ENCODE peak calls at places on chromosomes 16 and 17, in eight cellular contexts. One of them, this sample, is unnamed. For H3K4me1, the result is how much of the 10 kb centered on the place peaks cover.

GRCh38 chr17:48998557-48999440 is 1.6 kb downstream of the IGF2BP1 start:
- DNase-seq in stomach: no peak
- DNase-seq in HCT116: no peak
- DNase-seq in adrenal gland: no peak
- DNase-seq in IMR-90: peak
- DNase-seq in ovary: no peak
- DNase-seq in gastrocnemius medialis: no peak
- DNase-seq in body of pancreas: no peak
- DNase-seq in this sample: no peak

GRCh38 chr16:56606688-56607618 is 1.4 kb upstream of the MT2A start:
- DNase-seq in ovary: peak
- DNase-seq in gastrocnemius medialis: peak
- DNase-seq in adrenal gland: peak
- DNase-seq in body of pancreas: peak
- DNase-seq in HCT116: peak
- DNase-seq in stomach: peak
- DNase-seq in IMR-90: peak
- DNase-seq in this sample: peak

GRCh38 chr17:77594416-77595209 is 363.9 kb upstream of the TNRC6C start:
- DNase-seq in gastrocnemius medialis: no peak
- DNase-seq in stomach: no peak
- DNase-seq in ovary: no peak
- DNase-seq in body of pancreas: no peak
- DNase-seq in HCT116: no peak
- DNase-seq in IMR-90: no peak
- DNase-seq in adrenal gland: no peak
- DNase-seq in this sample: no peak

GRCh38 chr17:8072727-8073461 is 14.6 kb downstream of the ALOX12B start:
- DNase-seq in stomach: no peak
- DNase-seq in HCT116: no peak
- DNase-seq in adrenal gland: no peak
- DNase-seq in gastrocnemius medialis: no peak
- DNase-seq in ovary: no peak
- DNase-seq in body of pancreas: peak
- DNase-seq in IMR-90: no peak
- DNase-seq in this sample: no peak

GRCh38 chr17:5413682-5414081 is 5.8 kb downstream of the NUP88 start:
- DNase-seq in ovary: no peak
- DNase-seq in adrenal gland: no peak
- DNase-seq in IMR-90: peak
- DNase-seq in gastrocnemius medialis: no peak
- DNase-seq in HCT116: peak
- DNase-seq in stomach: no peak
- DNase-seq in body of pancreas: no peak
- DNase-seq in this sample: no peak

GRCh38 chr16:2048116-2048543 is 345 bp downstream of the TSC2 start:
- DNase-seq in stomach: no peak
- DNase-seq in adrenal gland: no peak
- DNase-seq in IMR-90: no peak
- DNase-seq in HCT116: no peak
- DNase-seq in gastrocnemius medialis: no peak
- DNase-seq in body of pancreas: no peak
- DNase-seq in ovary: no peak
- DNase-seq in this sample: no peak

GRCh38 chr16:53504161-53504663 is 1.2 kb upstream of the AKTIP start:
- DNase-seq in ovary: peak
- DNase-seq in IMR-90: peak
- DNase-seq in adrenal gland: peak
- DNase-seq in gastrocnemius medialis: peak
- DNase-seq in HCT116: no peak
- DNase-seq in stomach: peak
- DNase-seq in body of pancreas: peak
- DNase-seq in this sample: peak

GRCh38 chr16:81445143-81445922 is 725 bp downstream of the CMIP start:
- DNase-seq in ovary: peak
- DNase-seq in stomach: peak
- DNase-seq in adrenal gland: peak
- DNase-seq in HCT116: no peak
- DNase-seq in IMR-90: peak
- DNase-seq in body of pancreas: peak
- DNase-seq in gastrocnemius medialis: no peak
- DNase-seq in this sample: peak

GRCh38 chr16:75323198-75323597 is 71.8 kb upstream of the BCAR1 start:
- DNase-seq in body of pancreas: no peak
- DNase-seq in gastrocnemius medialis: no peak
- DNase-seq in ovary: no peak
- DNase-seq in adrenal gland: no peak
- DNase-seq in stomach: no peak
- DNase-seq in HCT116: no peak
- DNase-seq in IMR-90: no peak
- DNase-seq in this sample: no peak

GRCh38 chr17:66829386-66829864 is 5.5 kb upstream of the CACNG5 start:
- DNase-seq in gastrocnemius medialis: no peak
- DNase-seq in HCT116: no peak
- DNase-seq in stomach: peak
- DNase-seq in ovary: peak
- DNase-seq in adrenal gland: peak
- DNase-seq in IMR-90: peak
- DNase-seq in body of pancreas: peak
- DNase-seq in this sample: peak

GRCh38 chr17:49694847-49695697 is 12.7 kb downstream of the SLC35B1 start:
- DNase-seq in ovary: peak
- DNase-seq in adrenal gland: peak
- DNase-seq in gastrocnemius medialis: no peak
- DNase-seq in body of pancreas: peak
- DNase-seq in stomach: peak
- DNase-seq in IMR-90: no peak
- DNase-seq in HCT116: no peak
- DNase-seq in this sample: peak

GRCh38 chr16:56847173-56847948 is 17.6 kb upstream of the SLC12A3 start:
- DNase-seq in ovary: peak
- DNase-seq in stomach: no peak
- DNase-seq in IMR-90: no peak
- DNase-seq in adrenal gland: no peak
- DNase-seq in HCT116: no peak
- DNase-seq in body of pancreas: no peak
- DNase-seq in gastrocnemius medialis: no peak
- DNase-seq in this sample: no peak

GRCh38 chr17:60328679-60329078 is 63.3 kb downstream of the USP32 start:
- DNase-seq in stomach: no peak
- DNase-seq in body of pancreas: no peak
- DNase-seq in HCT116: no peak
- DNase-seq in gastrocnemius medialis: no peak
- DNase-seq in ovary: no peak
- DNase-seq in IMR-90: no peak
- DNase-seq in adrenal gland: no peak
- DNase-seq in this sample: no peak

GRCh38 chr17:60326702-60327101 is 65.2 kb downstream of the USP32 start:
- DNase-seq in stomach: no peak
- DNase-seq in IMR-90: peak
- DNase-seq in gastrocnemius medialis: no peak
- DNase-seq in HCT116: no peak
- DNase-seq in adrenal gland: no peak
- DNase-seq in ovary: no peak
- DNase-seq in body of pancreas: no peak
- DNase-seq in this sample: no peak

GRCh38 chr17:60327870-60328362 is 64.0 kb downstream of the USP32 start:
- DNase-seq in HCT116: no peak
- DNase-seq in gastrocnemius medialis: no peak
- DNase-seq in ovary: no peak
- DNase-seq in adrenal gland: no peak
- DNase-seq in body of pancreas: no peak
- DNase-seq in stomach: no peak
- DNase-seq in IMR-90: no peak
- DNase-seq in this sample: no peak

GRCh38 chr17:60325730-60326524 is 66.0 kb downstream of the USP32 start:
- DNase-seq in adrenal gland: no peak
- DNase-seq in HCT116: no peak
- DNase-seq in IMR-90: no peak
- DNase-seq in body of pancreas: no peak
- DNase-seq in ovary: no peak
- DNase-seq in stomach: no peak
- DNase-seq in gastrocnemius medialis: no peak
- DNase-seq in this sample: no peak

GRCh38 chr17:60327122-60327869 is 64.6 kb downstream of the USP32 start:
- DNase-seq in adrenal gland: no peak
- DNase-seq in stomach: no peak
- DNase-seq in gastrocnemius medialis: no peak
- DNase-seq in IMR-90: no peak
- DNase-seq in ovary: no peak
- DNase-seq in body of pancreas: no peak
- DNase-seq in HCT116: no peak
- DNase-seq in this sample: no peak
- H3K27ac ChIP-seq in adrenal gland: no peak
- H3K27ac ChIP-seq in stomach: no peak
- H3K27ac ChIP-seq in gastrocnemius medialis: no peak
- H3K27ac ChIP-seq in IMR-90: no peak
- H3K27ac ChIP-seq in ovary: no peak
- H3K27ac ChIP-seq in body of pancreas: no peak
- H3K27ac ChIP-seq in HCT116: no peak
- H3K27ac ChIP-seq in this sample: no peak

GRCh38 chr17:31511176-31511540 is 119.7 kb downstream of the RAB11FIP4 start:
- DNase-seq in ovary: no peak
- DNase-seq in gastrocnemius medialis: no peak
- DNase-seq in stomach: peak
- DNase-seq in IMR-90: no peak
- DNase-seq in HCT116: no peak
- DNase-seq in adrenal gland: no peak
- DNase-seq in body of pancreas: peak
- DNase-seq in this sample: peak
- H3K4me1 ChIP-seq in ovary: under half
- H3K4me1 ChIP-seq in gastrocnemius medialis: under half
- H3K4me1 ChIP-seq in stomach: under half
- H3K4me1 ChIP-seq in IMR-90: under half
- H3K4me1 ChIP-seq in HCT116: under half
- H3K4me1 ChIP-seq in adrenal gland: under half
- H3K4me1 ChIP-seq in body of pancreas: under half
- H3K4me1 ChIP-seq in this sample: under half

DNA sequence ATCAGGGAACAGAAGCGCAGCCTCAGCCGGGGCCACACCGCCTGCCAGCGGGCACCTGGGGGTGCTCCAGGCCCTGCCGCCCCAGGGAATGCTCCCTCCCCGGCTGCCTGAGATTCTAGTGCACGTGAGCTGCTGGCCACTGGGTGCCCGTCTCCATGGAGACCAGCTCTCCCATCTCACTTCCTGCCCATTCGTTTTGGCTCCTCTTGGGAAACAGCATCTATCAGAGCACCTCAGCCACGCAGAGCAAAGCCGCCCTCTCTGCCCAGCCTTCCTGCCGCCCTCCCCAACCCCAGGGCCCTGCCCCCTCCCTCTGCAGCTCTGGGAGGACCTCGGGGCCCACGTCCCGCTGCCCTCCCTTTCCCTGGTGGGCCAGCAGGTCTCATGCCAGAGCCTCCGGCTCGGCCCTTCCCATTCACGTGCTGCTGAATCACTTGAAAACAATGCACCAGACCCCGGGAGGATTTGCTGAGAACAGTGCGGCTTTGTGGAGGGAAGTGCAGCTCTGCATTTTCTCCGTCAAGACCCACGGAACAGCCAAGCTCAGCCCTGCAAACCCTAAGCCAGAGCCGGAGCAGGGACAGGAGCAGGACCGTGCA is 19.4 kb downstream of the CEP295NL start:
- DNase-seq in stomach: peak
- DNase-seq in ovary: peak
- DNase-seq in HCT116: peak
- DNase-seq in IMR-90: peak
- DNase-seq in body of pancreas: peak
- DNase-seq in gastrocnemius medialis: peak
- DNase-seq in adrenal gland: peak
- DNase-seq in this sample: peak
- TF ChIP-seq POLR2A in stomach: no peak
- TF ChIP-seq POLR2A in ovary: peak
- TF ChIP-seq POLR2A in HCT116: no peak
- TF ChIP-seq POLR2A in IMR-90: peak
- TF ChIP-seq POLR2A in body of pancreas: peak
- TF ChIP-seq POLR2A in gastrocnemius medialis: peak
- TF ChIP-seq POLR2A in adrenal gland: peak
- TF ChIP-seq POLR2A in this sample: no peak

DNA sequence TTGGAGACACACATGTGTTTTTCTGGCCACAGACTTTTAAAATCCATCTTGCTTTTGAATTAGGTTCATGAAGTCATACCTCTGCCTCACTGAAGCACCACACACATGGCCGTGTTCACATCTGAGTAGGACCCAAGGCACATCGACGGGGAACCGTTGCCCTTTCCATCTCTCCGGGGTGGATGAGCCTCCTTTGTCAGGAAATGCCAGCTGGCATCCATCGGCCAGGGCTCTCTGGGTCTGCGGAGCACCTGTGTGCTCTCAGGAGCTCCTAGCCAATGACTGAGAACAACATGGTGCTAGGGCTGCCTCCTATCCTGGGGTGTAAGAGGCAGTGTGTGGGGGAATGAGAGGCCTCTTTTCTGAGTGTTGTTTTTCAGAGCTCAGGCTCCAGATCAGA is 24.5 kb upstream of the NKD1 start:
- DNase-seq in adrenal gland: no peak
- DNase-seq in stomach: peak
- DNase-seq in gastrocnemius medialis: no peak
- DNase-seq in IMR-90: no peak
- DNase-seq in HCT116: no peak
- DNase-seq in body of pancreas: no peak
- DNase-seq in ovary: no peak
- DNase-seq in this sample: no peak
- H3K27ac ChIP-seq in adrenal gland: no peak
- H3K27ac ChIP-seq in stomach: no peak
- H3K27ac ChIP-seq in gastrocnemius medialis: no peak
- H3K27ac ChIP-seq in IMR-90: no peak
- H3K27ac ChIP-seq in HCT116: no peak
- H3K27ac ChIP-seq in body of pancreas: no peak
- H3K27ac ChIP-seq in ovary: no peak
- H3K27ac ChIP-seq in this sample: no peak